ENCODE peak calls at places on chromosomes 1 and 21, in ten cellular contexts. C, A, E, I, G, Q, Y, S, V and U are unnamed samples.

GRCh38 chr1:172321429-172321828 is 99.1 kb upstream of the C1orf105 start:
- DNase-seq in A (no peak), S (no peak), I (no peak), E (no peak), V (peak; percentile 50), C (peak; percentile 47), Q (no peak), G (no peak), Y (peak; percentile 27), U (no peak)

GRCh38 chr1:228544921-228545591 is 57.9 kb downstream of the RNF187 start:
- DNase-seq in Y (no peak), A (no peak), I (no peak), S (no peak), E (no peak), Q (no peak), C (no peak), V (peak; percentile 63), G (no peak), U (no peak)

GRCh38 chr1:241990040-241990439 is 8.9 kb downstream of the MAP1LC3C start:
- DNase-seq in V (peak; percentile 98), Y (peak; percentile 99), A (no peak), S (no peak), C (peak; percentile 79), Q (no peak), E (peak; percentile 50), G (peak; percentile 77), I (peak; percentile 1), U (no peak)

GRCh38 chr1:201539561-201540404 is 856 bp downstream of the NAV1 start:
- DNase-seq in Q (no peak), G (peak; percentile 65), C (no peak), I (peak; percentile 48), E (peak; percentile 89), A (no peak), S (peak; percentile 79), Y (peak; percentile 61), V (peak; percentile 83), U (peak; percentile 36)

GRCh38 chr1:20102875-20103274 is 16.5 kb downstream of the PLA2G2D start:
- DNase-seq in Y (no peak), G (no peak), Q (no peak), V (no peak), E (no peak), S (no peak), A (no peak), I (no peak), C (peak; percentile 61), U (no peak)

GRCh38 chr1:64302971-64303370 is 99.5 kb downstream of the UBE2U start:
- DNase-seq in A (no peak), Q (no peak), E (no peak), V (peak; percentile 13), G (no peak), S (no peak), I (no peak), C (peak; percentile 23), Y (no peak), U (no peak)

GRCh38 chr21:34933609-34934345 is 115.3 kb downstream of the RUNX1 start:
- DNase-seq in E (no peak), Q (peak; percentile 25), Y (peak; percentile 21), V (no peak), A (no peak), S (no peak), G (no peak), C (no peak), I (no peak), U (no peak)

GRCh38 chr1:84253891-84254290 is 47.6 kb upstream of the SAMD13 start:
- DNase-seq in A (no peak), S (no peak), I (no peak), Y (peak; percentile 78), V (peak; percentile 87), G (peak; percentile 52), Q (no peak), E (peak; percentile 86), C (peak; percentile 88), U (peak; percentile 12)

GRCh38 chr1:204837440-204838084 is 33.1 kb upstream of the NFASC start:
- DNase-seq in S (no peak), I (no peak), V (peak; percentile 80), E (no peak), G (no peak), C (peak; percentile 67), Q (peak; percentile 19), A (no peak), Y (peak; percentile 77), U (no peak)

GRCh38 chr1:40711465-40712404 is 20.2 kb downstream of the NFYC start:
- DNase-seq in I (no peak), Y (peak; percentile 46), Q (peak; percentile 37), G (no peak), S (no peak), A (no peak), V (peak; percentile 45), E (no peak), C (peak; percentile 76), U (peak; percentile 34)

GRCh38 chr1:222889445-222889844 is 74.6 kb downstream of the DISP1 start:
- DNase-seq in I (no peak), Y (no peak), C (no peak), G (no peak), Q (no peak), E (no peak), A (no peak), S (no peak), V (no peak), U (no peak)

GRCh38 chr1:66288048-66288447 is 245.9 kb upstream of the SGIP1 start:
- DNase-seq in S (no peak), Q (no peak), C (no peak), G (no peak), E (no peak), I (no peak), Y (no peak), A (no peak), V (no peak), U (no peak)

GRCh38 chr1:228102791-228103620 is at the start of gene C1orf35:
- DNase-seq in E (peak; percentile 90), G (peak; percentile 97), V (peak; percentile 83), I (peak; percentile 78), C (peak; percentile 92), S (peak; percentile 81), A (peak; percentile 92), Q (peak; percentile 94), Y (peak; percentile 96), U (peak; percentile 96)

GRCh38 chr1:94739521-94740061 is 80.6 kb upstream of the SLC44A3 start:
- DNase-seq in Y (peak; percentile 66), Q (no peak), A (no peak), S (no peak), I (no peak), V (peak; percentile 89), E (no peak), C (peak; percentile 86), G (peak; percentile 55), U (no peak)

GRCh38 chr1:157496121-157496526 is 56.2 kb downstream of the FCRL5 start:
- DNase-seq in I (no peak), G (no peak), V (peak; percentile 23), C (peak; percentile 44), S (peak; percentile 61), Y (peak; percentile 54), Q (peak; percentile 60), E (no peak), A (no peak), U (peak; percentile 63)